ENCODE peak calls at places on chromosomes 12 and 14, in ten cellular contexts. B is fibroblast of mammary gland; Z is NAMALWA; N is HFF-Myc; O is naive thymus-derived CD4-positive, alpha-beta T cell; D is HAP-1; L is T-helper 1 cell; A is HEK293T; F is LHCN-M2; I is activated gamma-delta T cell treated with Interleukin-2 at 50 U/mL for 16 hours. X is an unnamed sample.

GRCh38 chr12:991350-992278 is 591 bp downstream of the ERC1 start:
- DNase-seq in O (no peak), A (peak; percentile 66), Z (peak; percentile 36), F (no peak), N (no peak), B (no peak), D (no peak), I (no peak), L (no peak), X (no peak)

GRCh38 chr12:100794441-100795192 is at the start of gene ANO4:
- DNase-seq in O (no peak), Z (no peak), D (peak; percentile 75), I (no peak), A (peak; percentile 15), F (no peak), L (no peak), B (no peak), N (no peak), X (no peak)

GRCh38 chr12:220946-221550 is 7.1 kb upstream of the SLC6A12 start:
- DNase-seq in L (no peak), F (no peak), Z (no peak), A (no peak), N (no peak), I (no peak), O (no peak), D (no peak), B (no peak), X (no peak)

GRCh38 chr12:122825773-122826724 is 9.2 kb upstream of the HIP1R start:
- DNase-seq in O (no peak), L (no peak), Z (peak; percentile 47), B (no peak), F (no peak), N (no peak), I (no peak), D (peak; percentile 65), A (peak; percentile 48), X (no peak)

GRCh38 chr14:54688229-54688628 is 121.3 kb downstream of the SAMD4A start:
- DNase-seq in L (no peak), D (no peak), F (no peak), I (no peak), Z (no peak), N (no peak), B (no peak), O (no peak), A (no peak), X (no peak)

GRCh38 chr12:117875652-117876491 is 92.9 kb downstream of the KSR2 start:
- DNase-seq in O (no peak), F (peak; percentile 13), A (peak; percentile 75), Z (no peak), L (peak; percentile 21), D (peak; percentile 81), I (no peak), B (no peak), N (no peak), X (peak; percentile 36)

GRCh38 chr14:23123419-23123818 is 4.4 kb upstream of the CEBPE start:
- DNase-seq in L (no peak), Z (no peak), B (no peak), N (no peak), O (no peak), D (peak; percentile 83), A (no peak), F (no peak), I (no peak), X (peak; percentile 61)

GRCh38 chr12:98532687-98533304 is 17.4 kb downstream of the TMPO start:
- DNase-seq in A (peak; percentile 52), O (no peak), Z (peak; percentile 78), L (no peak), I (no peak), N (peak; percentile 29), F (peak; percentile 69), B (peak; percentile 66), D (peak; percentile 38), X (peak; percentile 63)

GRCh38 chr12:93197067-93197593 is 180.6 kb upstream of the NUDT4 start:
- DNase-seq in I (no peak), O (no peak), D (peak; percentile 41), B (peak; percentile 65), F (peak; percentile 48), L (no peak), N (no peak), A (no peak), Z (no peak), X (no peak)

GRCh38 chr12:110744697-110745264 is 2.1 kb upstream of the PPP1CC start:
- DNase-seq in D (no peak), F (peak; percentile 66), B (no peak), L (no peak), I (no peak), N (no peak), O (no peak), A (no peak), Z (no peak), X (peak; percentile 33)

GRCh38 chr12:4421590-4422031 is 24.0 kb downstream of the FGF6 start:
- DNase-seq in D (peak; percentile 52), N (no peak), I (peak; percentile 21), Z (peak; percentile 66), L (no peak), A (peak; percentile 72), O (no peak), F (peak; percentile 28), B (peak; percentile 45), X (peak; percentile 64)

GRCh38 chr12:110247340-110248095 is 33.5 kb upstream of the ATP2A2 start:
- DNase-seq in B (no peak), A (no peak), Z (no peak), L (no peak), D (no peak), F (peak; percentile 39), I (no peak), O (no peak), N (no peak), X (peak; percentile 73)

GRCh38 chr12:96227365-96228106 is 33.4 kb downstream of the ELK3 start:
- DNase-seq in A (no peak), O (no peak), I (no peak), F (no peak), B (no peak), N (no peak), L (no peak), Z (no peak), D (no peak), X (no peak)

GRCh38 chr14:76413962-76414665 is 38.2 kb downstream of the ESRRB start:
- DNase-seq in L (no peak), O (no peak), N (no peak), Z (no peak), D (no peak), F (no peak), B (no peak), I (no peak), A (peak; percentile 21), X (no peak)

GRCh38 chr12:132702640-132703039 is 8.0 kb upstream of the PGAM5 start:
- DNase-seq in F (no peak), A (no peak), Z (no peak), O (no peak), B (no peak), I (no peak), D (no peak), N (no peak), L (no peak), X (no peak)

GRCh38 chr12:129901256-129901655 is 2.6 kb downstream of the TMEM132D start:
- DNase-seq in I (no peak), B (peak; percentile 9), D (no peak), N (no peak), L (no peak), O (no peak), F (no peak), A (no peak), Z (no peak), X (no peak)

GRCh38 chr12:102568151-102568815 is 87.9 kb upstream of the IGF1 start:
- DNase-seq in D (no peak), B (peak; percentile 10), Z (no peak), A (no peak), I (no peak), O (no peak), N (no peak), L (no peak), F (no peak), X (no peak)

GRCh38 chr14:92644601-92645515 is 103.6 kb downstream of the LGMN start:
- DNase-seq in Z (no peak), F (no peak), L (no peak), I (no peak), D (no peak), N (no peak), B (no peak), O (no peak), A (no peak), X (no peak)

GRCh38 chr12:94676922-94677321 is 26.6 kb upstream of the TMCC3 start:
- DNase-seq in A (no peak), I (no peak), F (no peak), L (no peak), B (no peak), O (no peak), N (no peak), D (no peak), Z (no peak), X (no peak)

GRCh38 chr12:81401241-81401640 is 323.4 kb downstream of the ACSS3 start:
- DNase-seq in D (no peak), N (no peak), I (no peak), L (no peak), A (no peak), O (no peak), Z (no peak), B (no peak), F (no peak), X (no peak)

GRCh38 chr12:107369679-107370078 is 276.3 kb upstream of the CRY1 start:
- DNase-seq in B (no peak), I (no peak), O (no peak), N (no peak), D (no peak), L (no peak), A (no peak), Z (no peak), F (no peak), X (no peak)

GRCh38 chr12:6765048-6765633 is 1.0 kb upstream of the PTMS start:
- DNase-seq in N (no peak), B (no peak), A (no peak), F (no peak), L (no peak), O (no peak), D (no peak), I (no peak), Z (no peak), X (no peak)

GRCh38 chr12:26452511-26452910 is 257.1 kb downstream of the SSPN start:
- DNase-seq in B (no peak), A (no peak), F (no peak), I (no peak), Z (no peak), O (no peak), N (no peak), L (no peak), D (no peak), X (no peak)

GRCh38 chr12:67074072-67074471 is 195.1 kb upstream of the CAND1 start:
- DNase-seq in L (no peak), I (no peak), Z (no peak), B (no peak), D (no peak), N (no peak), F (no peak), A (no peak), O (no peak), X (no peak)

GRCh38 chr12:49537709-49538601 is 875 bp upstream of the KCNH3 start:
- DNase-seq in D (peak; percentile 59), I (no peak), L (no peak), A (no peak), F (no peak), B (no peak), N (no peak), O (no peak), Z (no peak), X (no peak)

X was measured in myocyte.